ENCODE peak calls at places on chromosomes 5 and 9, in nine cellular contexts. V, H, K, D, I, U, L, R and C are unnamed samples.

GRCh38 chr9:124652203-124652992 is 118.7 kb downstream of the NR6A1 start:
- DNase-seq in V (no peak), H (no peak), K (peak; percentile 47), D (no peak), I (no peak), U (no peak), L (no peak), R (peak; percentile 97), C (peak; percentile 97)

GRCh38 chr9:29212590-29213373 is 1639.5 kb upstream of the C9orf72 start:
- DNase-seq in V (no peak), H (peak; percentile 7), K (no peak), D (peak; percentile 41), I (peak; percentile 58), U (no peak), L (peak; percentile 58), R (peak; percentile 27), C (peak; percentile 33)

GRCh38 chr5:66629446-66629845 is 33.3 kb downstream of the MAST4 start:
- DNase-seq in V (no peak), H (no peak), K (no peak), D (no peak), I (no peak), U (no peak), L (no peak), R (no peak), C (no peak)

GRCh38 chr9:98652302-98652701 is 56.4 kb downstream of the GABBR2 start:
- DNase-seq in V (no peak), H (no peak), K (no peak), D (no peak), I (no peak), U (no peak), L (no peak), R (no peak), C (no peak)

GRCh38 chr5:6435356-6435755 is 13.3 kb upstream of the UBE2QL1 start:
- DNase-seq in V (no peak), H (peak; percentile 20), K (no peak), D (no peak), I (peak; percentile 15), U (no peak), L (peak; percentile 76), R (no peak), C (no peak)

GRCh38 chr5:128778474-128778873 is 186.8 kb upstream of the SLC27A6 start:
- DNase-seq in V (no peak), H (no peak), K (no peak), D (no peak), I (no peak), U (no peak), L (no peak), R (no peak), C (no peak)

GRCh38 chr9:82346040-82346439 is 357.5 kb downstream of the SPATA31D1 start:
- DNase-seq in V (no peak), H (no peak), K (no peak), D (no peak), I (no peak), U (no peak), L (no peak), R (no peak), C (no peak)

GRCh38 chr9:88339322-88339721 is 48.9 kb upstream of the SPIN1 start:
- DNase-seq in V (no peak), H (no peak), K (no peak), D (no peak), I (no peak), U (no peak), L (no peak), R (no peak), C (no peak)

GRCh38 chr9:92439921-92440750 is 15.9 kb upstream of the OMD start:
- DNase-seq in V (no peak), H (no peak), K (peak; percentile 26), D (no peak), I (no peak), U (no peak), L (no peak), R (peak; percentile 59), C (peak; percentile 96)

GRCh38 chr5:150261231-150261630 is 28.3 kb downstream of the CAMK2A start:
- DNase-seq in V (no peak), H (no peak), K (peak; percentile 46), D (no peak), I (no peak), U (no peak), L (no peak), R (no peak), C (no peak)

GRCh38 chr5:54944364-54944763 is 41.0 kb downstream of the ESM1 start:
- DNase-seq in V (no peak), H (peak; percentile 4), K (peak; percentile 39), D (no peak), I (peak; percentile 13), U (peak; percentile 20), L (peak; percentile 18), R (peak; percentile 48), C (peak; percentile 59)

GRCh38 chr9:111975709-111976108 is 79.1 kb downstream of the UGCG start:
- DNase-seq in V (peak; percentile 48), H (peak; percentile 67), K (no peak), D (no peak), I (no peak), U (no peak), L (no peak), R (no peak), C (no peak)